ENCODE peak calls at places on chromosomes 12 and 14, in five cellular contexts. H is CD8-positive, alpha-beta T cell; C is astrocyte; G is right lobe of liver; E is HCT116. U is an unnamed sample.

GRCh38 chr12:96047621-96048211 is 12.3 kb upstream of the LTA4H start:
- DNase-seq in G (no peak), E (peak; percentile 93), H (no peak), C (peak; percentile 57), U (peak; percentile 42)

GRCh38 chr14:81453166-81453766 is 53.1 kb upstream of the STON2 start:
- DNase-seq in C (peak; percentile 42), H (peak; percentile 37), G (no peak), E (peak; percentile 48), U (no peak)

GRCh38 chr14:20692111-20692751 is 3.7 kb downstream of the ANG start:
- DNase-seq in C (no peak), H (no peak), E (no peak), G (no peak), U (no peak)

GRCh38 chr12:2168808-2169207 is 116.0 kb downstream of the CACNA1C start:
- DNase-seq in G (no peak), C (peak; percentile 67), E (peak; percentile 32), H (no peak), U (peak; percentile 18)

GRCh38 chr14:98913967-98914620 is 357.9 kb downstream of the BCL11B start:
- DNase-seq in E (no peak), H (no peak), C (no peak), G (no peak), U (no peak)

GRCh38 chr14:72518809-72519377 is 375.0 kb downstream of the DPF3 start:
- DNase-seq in E (no peak), C (peak; percentile 39), G (no peak), H (peak; percentile 31), U (no peak)

GRCh38 chr12:93453633-93454032 is 11.9 kb upstream of the UBE2N start:
- DNase-seq in H (no peak), G (no peak), E (no peak), C (peak; percentile 67), U (peak; percentile 71)

GRCh38 chr14:24206260-24207103 is 986 bp downstream of the TSSK4 start:
- DNase-seq in E (no peak), C (no peak), H (no peak), G (no peak), U (no peak)

GRCh38 chr12:98935847-98936246 is 290.8 kb downstream of the APAF1 start:
- DNase-seq in E (no peak), C (no peak), G (no peak), H (no peak), U (no peak)

GRCh38 chr12:66901136-66901932 is 222.5 kb upstream of the GRIP1 start:
- DNase-seq in H (no peak), C (no peak), E (no peak), G (no peak), U (no peak)

GRCh38 chr12:73180734-73181133 is 908.6 kb downstream of the TRHDE start:
- DNase-seq in C (no peak), G (no peak), H (no peak), E (no peak), U (no peak)

GRCh38 chr12:30926243-30927209 is at the start of gene TSPAN11:
- DNase-seq in G (no peak), H (no peak), C (peak; percentile 31), E (no peak), U (no peak)

GRCh38 chr12:125132698-125133400 is 67.6 kb downstream of the AACS start:
- DNase-seq in E (no peak), H (no peak), C (peak; percentile 17), G (no peak), U (no peak)

GRCh38 chr14:65255029-65255545 is 152.8 kb upstream of the MAX start:
- DNase-seq in E (peak; percentile 61), H (no peak), C (peak; percentile 68), G (no peak), U (peak; percentile 53)

GRCh38 chr12:89574736-89575208 is 48.9 kb upstream of the POC1B start:
- DNase-seq in G (no peak), E (no peak), H (no peak), C (peak; percentile 84), U (peak; percentile 9)

GRCh38 chr12:30694971-30695326 is 720 bp downstream of the IPO8 start:
- DNase-seq in G (peak; percentile 75), C (peak; percentile 30), H (no peak), E (peak; percentile 21), U (no peak)

GRCh38 chr12:47717443-47718193 is 7.7 kb downstream of the ENDOU start:
- DNase-seq in G (no peak), C (peak; percentile 43), H (peak; percentile 24), E (no peak), U (no peak)

GRCh38 chr12:124518051-124518932 is 49.1 kb downstream of the NCOR2 start:
- DNase-seq in H (no peak), E (peak; percentile 56), G (peak; percentile 97), C (peak; percentile 100), U (peak; percentile 96)

GRCh38 chr12:34151019-34151418 is 128.7 kb downstream of the ALG10 start:
- DNase-seq in C (no peak), E (no peak), H (no peak), G (no peak), U (no peak)

GRCh38 chr12:52074006-52074405 is 4.2 kb downstream of the ATG101 start:
- DNase-seq in E (no peak), C (no peak), H (no peak), G (no peak), U (no peak)

GRCh38 chr14:68548194-68549056 is 244.4 kb downstream of the ZFP36L1 start:
- DNase-seq in G (no peak), E (peak; percentile 82), H (no peak), C (peak; percentile 99), U (peak; percentile 93)

GRCh38 chr12:124964251-124964650 is 24.7 kb downstream of the DHX37 start:
- DNase-seq in C (no peak), E (no peak), H (no peak), G (no peak), U (no peak)

GRCh38 chr12:50246873-50247612 is 36.3 kb downstream of the LIMA1 start:
- DNase-seq in E (peak; percentile 99), H (no peak), C (peak; percentile 99), G (no peak), U (peak; percentile 99)

GRCh38 chr14:55850803-55851202 is 267.4 kb upstream of the PELI2 start:
- DNase-seq in E (no peak), H (no peak), G (no peak), C (peak; percentile 56), U (no peak)

GRCh38 chr14:75470238-75470797 is 42.5 kb downstream of the JDP2 start:
- DNase-seq in H (no peak), C (no peak), E (no peak), G (no peak), U (no peak)

GRCh38 chr14:95452176-95452889 is 64.1 kb downstream of the SYNE3 start:
- DNase-seq in H (no peak), E (no peak), G (no peak), C (no peak), U (no peak)

GRCh38 chr12:171276-171675 is 42.7 kb downstream of the SLC6A12 start:
- DNase-seq in C (no peak), H (no peak), G (no peak), E (no peak), U (no peak)

GRCh38 chr12:46402451-46402850 is 29.9 kb upstream of the SLC38A2 start:
- DNase-seq in G (no peak), H (no peak), E (no peak), C (peak; percentile 97), U (no peak)

GRCh38 chr12:62604856-62605255 is 138.2 kb downstream of the MON2 start:
- DNase-seq in E (no peak), G (no peak), H (no peak), C (peak; percentile 51), U (no peak)

GRCh38 chr12:79935624-79936040 is 735 bp upstream of the PPP1R12A start:
- DNase-seq in C (peak; percentile 41), E (no peak), H (no peak), G (no peak), U (peak; percentile 37)

GRCh38 chr12:119578112-119578511 is 15.5 kb upstream of the TMEM233 start:
- DNase-seq in G (no peak), E (peak; percentile 34), H (no peak), C (peak; percentile 43), U (no peak)

GRCh38 chr12:38138225-38139221 is 178.1 kb upstream of the ALG10B start:
- DNase-seq in H (peak; percentile 45), G (peak; percentile 59), E (peak; percentile 61), C (peak; percentile 31), U (no peak)

GRCh38 chr12:125122668-125123067 is 57.4 kb downstream of the AACS start:
- DNase-seq in G (no peak), H (no peak), E (no peak), C (no peak), U (no peak)

GRCh38 chr12:27635349-27635972 is 60.8 kb upstream of the REP15 start:
- DNase-seq in E (peak; percentile 44), G (no peak), C (peak; percentile 45), H (no peak), U (no peak)

GRCh38 chr14:105058521-105059034 is 6.7 kb downstream of the GPR132 start:
- DNase-seq in C (no peak), E (no peak), H (no peak), G (peak; percentile 46), U (no peak)

GRCh38 chr12:6204533-6205143 is 4.4 kb downstream of the CD9 start:
- DNase-seq in H (no peak), C (no peak), E (no peak), G (no peak), U (no peak)
- TF ChIP-seq CTCF in H (no peak), C (no peak), E (no peak), G (no peak), U (no peak)

GRCh38 chr14:93329965-93330608 is 2.7 kb downstream of the BTBD7 start:
- DNase-seq in G (no peak), E (no peak), H (no peak), C (no peak), U (peak; percentile 56)
- H3K4me3 ChIP-seq in G (no peak overlapping the region), E (no peak overlapping the region), H (no peak overlapping the region), C (no peak overlapping the region), U (peak overlapping the region; percentile 19)

GRCh38 chr12:106590601-106591000 is 7.8 kb downstream of the RFX4 start:
- DNase-seq in G (no peak), H (no peak), C (no peak), E (no peak), U (no peak)

GRCh38 chr12:106595268-106595667 is 12.5 kb downstream of the RFX4 start:
- DNase-seq in G (no peak), H (no peak), C (no peak), E (no peak), U (no peak)

GRCh38 chr12:106599302-106599701 is 16.5 kb downstream of the RFX4 start:
- DNase-seq in H (no peak), E (no peak), C (no peak), G (no peak), U (no peak)

GRCh38 chr12:106598003-106598402 is 15.2 kb downstream of the RFX4 start:
- DNase-seq in G (no peak), C (no peak), H (no peak), E (no peak), U (no peak)

GRCh38 chr12:106594447-106594846 is 11.6 kb downstream of the RFX4 start:
- DNase-seq in H (no peak), G (no peak), E (no peak), C (no peak), U (no peak)
- H3K27me3 ChIP-seq in H (peaks cover 4% of the 10 kb centered on the region), G (no peaks in the 10 kb centered on the region), E (peaks cover 4% of the 10 kb centered on the region), C (peaks cover 47% of the 10 kb centered on the region), U (peaks cover 11% of the 10 kb centered on the region)

GRCh38 chr12:110649341-110649847 is 35.5 kb downstream of the TCTN1 start:
- DNase-seq in G (no peak), E (no peak), C (no peak), H (no peak), U (no peak)
- TF ChIP-seq CTCF in G (no peak), E (no peak), C (no peak), H (no peak), U (no peak)